ENCODE peak calls at places on chromosomes 13 and 19, in ten cellular contexts. D, G, S, J, U, A, F, T, Y and B are unnamed samples.

GRCh38 chr19:57587529-57587928 is 3.6 kb downstream of the ZIK1 start:
- DNase-seq in J (no peak), G (peak), Y (no peak), F (peak), A (no peak), T (no peak), S (no peak), D (no peak), U (no peak), B (no peak)

GRCh38 chr13:25659091-25659502 is 287.3 kb downstream of the ATP8A2 start:
- DNase-seq in D (no peak), F (peak), G (no peak), Y (peak), J (no peak), U (no peak), A (no peak), T (peak), S (no peak), B (no peak)

GRCh38 chr19:46069841-46070341 is 29.1 kb upstream of the IGFL4 start:
- DNase-seq in J (no peak), G (peak), T (peak), U (peak), A (no peak), Y (peak), S (no peak), D (no peak), F (peak), B (peak)

GRCh38 chr19:58356236-58356970 is 3.1 kb upstream of the A1BG start:
- DNase-seq in U (peak), F (no peak), Y (no peak), A (no peak), D (peak), G (peak), S (no peak), T (peak), J (no peak), B (no peak)

GRCh38 chr13:84400711-84401110 is 518.4 kb upstream of the SLITRK1 start:
- DNase-seq in Y (no peak), A (no peak), T (peak), G (peak), J (no peak), F (peak), S (no peak), U (no peak), D (no peak), B (no peak)

GRCh38 chr13:48221301-48222190 is 11.5 kb upstream of the ITM2B start:
- DNase-seq in G (no peak), J (no peak), D (no peak), A (no peak), F (no peak), Y (no peak), T (no peak), U (peak), S (peak), B (no peak)

GRCh38 chr13:79880820-79881219 is 399.9 kb downstream of the NDFIP2 start:
- DNase-seq in T (no peak), D (no peak), F (no peak), A (no peak), G (no peak), Y (no peak), S (no peak), J (no peak), U (no peak), B (no peak)

GRCh38 chr13:69551193-69551592 is 556.4 kb upstream of the ATXN8OS start:
- DNase-seq in D (no peak), J (no peak), S (no peak), U (no peak), F (no peak), A (no peak), G (no peak), T (no peak), Y (no peak), B (no peak)

GRCh38 chr19:58228584-58229254 is at the start of gene ZNF544:
- DNase-seq in G (peak), T (peak), J (peak), A (peak), S (peak), U (peak), F (peak), D (peak), Y (peak), B (peak)

GRCh38 chr19:5298502-5298901 is 42.1 kb downstream of the PTPRS start:
- DNase-seq in J (no peak), A (no peak), Y (no peak), G (no peak), T (no peak), F (peak), D (no peak), S (no peak), U (no peak), B (peak)

GRCh38 chr19:43470288-43470687 is 4.9 kb upstream of the LYPD3 start:
- DNase-seq in Y (no peak), J (no peak), S (no peak), G (peak), A (no peak), F (peak), D (peak), T (peak), U (no peak), B (peak)

GRCh38 chr19:1364070-1364719 is 19.5 kb upstream of the NDUFS7 start:
- DNase-seq in A (no peak), F (no peak), J (no peak), D (no peak), T (no peak), Y (no peak), G (peak), U (no peak), S (no peak), B (no peak)

GRCh38 chr13:113518080-113518803 is 27.7 kb upstream of the DCUN1D2 start:
- DNase-seq in U (no peak), G (no peak), D (no peak), A (no peak), T (no peak), F (no peak), S (no peak), Y (no peak), J (no peak), B (no peak)

GRCh38 chr13:48496796-48497195 is 36.1 kb downstream of the RCBTB2 start:
- DNase-seq in S (peak), G (no peak), A (no peak), F (no peak), D (peak), T (no peak), U (no peak), J (no peak), Y (no peak), B (no peak)

GRCh38 chr19:3733549-3734309 is 25.5 kb downstream of the TJP3 start:
- DNase-seq in Y (no peak), F (no peak), A (no peak), J (no peak), U (no peak), S (no peak), T (no peak), D (no peak), G (no peak), B (no peak)

GRCh38 chr19:38596057-38596981 is 21.4 kb downstream of the MAP4K1 start:
- DNase-seq in G (no peak), A (peak), J (no peak), F (peak), D (peak), T (no peak), Y (peak), U (peak), S (peak), B (peak)

GRCh38 chr13:94123543-94123942 is 355.9 kb downstream of the DCT start:
- DNase-seq in F (no peak), D (no peak), Y (no peak), T (no peak), J (no peak), U (no peak), G (no peak), A (no peak), S (no peak), B (no peak)

GRCh38 chr19:7722231-7722651 is 9.7 kb downstream of the CLEC4G start:
- DNase-seq in G (no peak), T (no peak), U (no peak), Y (no peak), A (peak), J (no peak), F (no peak), D (no peak), S (no peak), B (no peak)

GRCh38 chr19:54456423-54457373 is 6.9 kb downstream of the LENG9 start:
- DNase-seq in F (no peak), U (no peak), Y (peak), A (no peak), G (no peak), S (no peak), T (no peak), J (no peak), D (no peak), B (no peak)

GRCh38 chr13:113953561-113953960 is 20.3 kb downstream of the C13orf46 start:
- DNase-seq in A (no peak), Y (no peak), S (no peak), F (no peak), T (no peak), D (no peak), G (no peak), J (no peak), U (no peak), B (no peak)

GRCh38 chr13:80952158-80952557 is 611.2 kb upstream of the SPRY2 start:
- DNase-seq in J (no peak), D (no peak), T (no peak), S (no peak), A (no peak), F (no peak), Y (no peak), U (no peak), G (no peak), B (no peak)

GRCh38 chr19:6773323-6773931 is 919 bp downstream of the VAV1 start:
- DNase-seq in Y (no peak), T (no peak), F (no peak), U (no peak), D (peak), J (peak), G (no peak), A (no peak), S (peak), B (no peak)

GRCh38 chr19:46862974-46863632 is 2.3 kb downstream of the ARHGAP35 start:
- DNase-seq in D (peak), J (no peak), T (no peak), Y (no peak), U (no peak), G (no peak), S (no peak), A (no peak), F (no peak), B (no peak)

GRCh38 chr13:76654263-76654662 is 231.9 kb downstream of the KCTD12 start:
- DNase-seq in T (no peak), A (no peak), J (no peak), F (no peak), Y (no peak), D (no peak), U (no peak), G (no peak), S (no peak), B (no peak)

GRCh38 chr13:58151452-58151851 is 519.9 kb downstream of the PCDH17 start:
- DNase-seq in G (no peak), A (no peak), J (no peak), F (no peak), T (peak), Y (no peak), D (no peak), S (no peak), U (no peak), B (no peak)

GRCh38 chr13:41222259-41222852 is 28.0 kb upstream of the KBTBD7 start:
- DNase-seq in T (peak), D (peak), G (peak), A (peak), Y (peak), S (peak), F (peak), J (peak), U (peak), B (peak)

GRCh38 chr19:11405846-11406643 is 13.1 kb downstream of the RGL3 start:
- DNase-seq in D (peak), F (no peak), T (no peak), S (no peak), Y (no peak), U (no peak), G (no peak), J (no peak), A (peak), B (no peak)

GRCh38 chr19:50835785-50836542 is 2.6 kb upstream of the KLK15 start:
- DNase-seq in F (peak), G (peak), D (peak), J (peak), A (peak), U (peak), S (no peak), Y (peak), T (peak), B (peak)
- TF ChIP-seq CTCF in F (peak), G (no peak), D (peak), J (no peak), A (peak), U (peak), S (no peak), Y (no peak), T (no peak), B (no peak)

GRCh38 chr19:17406887-17407196 is 1.4 kb upstream of the BST2 start:
- DNase-seq in F (no peak), G (no peak), T (no peak), S (no peak), Y (no peak), U (no peak), J (peak), A (no peak), D (no peak), B (no peak)
- H2AFZ ChIP-seq in F (no peak), G (no peak), T (no peak), S (no peak), Y (no peak), U (no peak), J (no peak), A (no peak), D (no peak), B (no peak)

GRCh38 chr13:106533940-106534843 is 1.3 kb downstream of the EFNB2 start:
- DNase-seq in U (peak), A (peak), D (peak), S (no peak), F (peak), Y (peak), G (peak), J (no peak), T (peak), B (peak)
- TF ChIP-seq CTCF in U (no peak), A (no peak), D (no peak), S (no peak), F (no peak), Y (no peak), G (peak), J (no peak), T (no peak), B (no peak)

DNA sequence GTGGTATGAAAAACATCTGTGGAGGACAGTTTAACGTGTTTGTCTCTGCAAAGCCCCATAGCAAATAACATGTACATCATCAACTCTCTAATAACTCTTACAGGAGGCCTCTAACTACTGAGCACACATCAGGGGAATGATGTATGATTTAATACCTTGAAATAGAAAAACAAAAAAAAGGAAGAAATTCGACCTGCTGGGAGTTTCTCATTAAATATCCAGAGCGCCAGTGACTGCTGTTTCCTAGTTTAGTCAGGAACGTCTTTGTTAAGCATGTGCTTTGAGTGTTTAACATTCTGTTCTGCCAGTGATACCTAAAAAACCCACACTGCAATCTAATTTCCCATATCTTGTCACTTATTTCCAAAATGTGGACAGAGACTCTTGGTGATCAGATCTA is 235.4 kb downstream of the PCDH20 start:
- DNase-seq in T (no peak), U (no peak), S (no peak), J (no peak), D (peak), Y (no peak), G (no peak), F (no peak), A (no peak), B (no peak)
- H2AFZ ChIP-seq in T (no peak), U (no peak), S (no peak), J (no peak), D (peak), Y (no peak), G (no peak), F (no peak), A (peak), B (no peak)

GRCh38 chr13:44693156-44693826 is 117.2 kb upstream of the TSC22D1 start:
- DNase-seq in J (no peak), G (no peak), T (no peak), S (no peak), U (no peak), A (no peak), Y (no peak), D (no peak), F (no peak), B (no peak)

GRCh38 chr13:44694842-44695241 is 118.7 kb upstream of the TSC22D1 start:
- DNase-seq in A (no peak), T (no peak), S (no peak), J (no peak), Y (no peak), D (no peak), G (no peak), U (no peak), F (no peak), B (no peak)

GRCh38 chr13:44697058-44697457 is 120.9 kb upstream of the TSC22D1 start:
- DNase-seq in T (no peak), U (no peak), J (no peak), D (no peak), Y (no peak), S (no peak), A (no peak), G (no peak), F (no peak), B (no peak)

GRCh38 chr13:44695520-44695919 is 119.4 kb upstream of the TSC22D1 start:
- DNase-seq in J (no peak), G (no peak), T (no peak), F (no peak), U (no peak), S (no peak), A (no peak), D (no peak), Y (no peak), B (no peak)

DNA sequence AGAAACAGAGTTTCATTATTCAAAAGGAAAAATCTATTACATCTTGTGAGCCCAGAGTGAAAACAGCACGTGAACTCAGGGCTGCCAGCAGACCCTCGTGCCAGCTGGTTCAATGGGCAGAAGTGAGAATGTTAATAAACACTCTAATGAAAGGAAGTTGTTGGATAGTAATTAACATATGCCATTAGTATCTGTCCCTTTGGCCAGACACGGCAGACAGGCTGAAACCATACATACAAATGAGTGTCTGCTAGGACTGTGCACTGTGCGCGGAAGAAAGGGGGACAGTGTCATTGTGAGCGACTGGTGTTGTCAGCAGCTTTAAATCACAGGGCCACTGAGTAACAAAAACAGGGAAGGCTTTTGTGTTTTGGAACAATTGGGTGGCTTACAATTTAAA is 121.9 kb upstream of the TSC22D1 start:
- DNase-seq in S (no peak), U (no peak), G (no peak), J (no peak), A (peak), F (no peak), Y (no peak), T (no peak), D (no peak), B (no peak)
- TF ChIP-seq CTCF in S (no peak), U (no peak), G (no peak), J (no peak), A (no peak), F (no peak), Y (no peak), T (no peak), D (no peak), B (no peak)

DNA sequence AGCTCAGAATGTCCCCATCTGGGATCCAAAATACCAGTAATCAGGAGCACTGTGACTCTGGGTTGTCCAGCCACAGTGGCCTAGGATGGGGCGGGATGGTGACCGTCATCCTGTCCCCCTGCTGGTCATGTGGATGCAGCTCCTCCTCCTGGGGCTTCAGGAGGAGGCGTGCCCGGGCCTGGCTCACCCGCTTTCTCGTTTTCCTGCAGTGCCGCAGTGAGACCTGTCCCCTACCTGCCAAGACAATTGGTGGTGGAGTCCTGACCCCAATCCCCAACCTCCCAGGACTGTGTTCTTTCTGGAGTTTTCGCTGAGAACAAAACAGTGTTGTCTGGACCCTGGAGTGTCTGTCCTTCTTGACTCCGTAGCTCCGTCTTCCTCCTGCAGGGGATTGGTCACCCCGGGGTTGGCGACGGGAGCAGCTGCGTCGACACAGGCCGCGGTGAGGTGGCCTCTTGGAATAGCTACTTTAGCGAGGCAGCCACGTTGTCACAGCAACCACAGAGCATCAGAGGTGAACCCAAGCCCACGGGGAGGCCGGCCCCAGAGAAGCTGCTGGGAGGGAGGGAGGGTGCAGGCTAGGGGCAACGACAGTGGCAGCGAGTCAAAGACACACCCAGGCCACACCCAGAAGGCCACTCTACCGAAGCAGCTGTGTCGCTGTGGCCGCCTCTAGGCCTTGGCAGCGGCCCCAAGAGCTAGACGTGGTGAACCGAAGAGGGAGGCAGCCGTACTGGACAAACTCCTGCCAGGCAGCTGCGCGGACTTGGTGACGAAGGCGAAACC is 10.1 kb upstream of the EMC10 start:
- DNase-seq in A (peak), G (no peak), U (no peak), D (peak), Y (peak), S (no peak), F (peak), J (no peak), T (no peak), B (peak)
- H2AFZ ChIP-seq in A (peak), G (no peak), U (no peak), D (no peak), Y (no peak), S (no peak), F (no peak), J (no peak), T (no peak), B (no peak)

DNA sequence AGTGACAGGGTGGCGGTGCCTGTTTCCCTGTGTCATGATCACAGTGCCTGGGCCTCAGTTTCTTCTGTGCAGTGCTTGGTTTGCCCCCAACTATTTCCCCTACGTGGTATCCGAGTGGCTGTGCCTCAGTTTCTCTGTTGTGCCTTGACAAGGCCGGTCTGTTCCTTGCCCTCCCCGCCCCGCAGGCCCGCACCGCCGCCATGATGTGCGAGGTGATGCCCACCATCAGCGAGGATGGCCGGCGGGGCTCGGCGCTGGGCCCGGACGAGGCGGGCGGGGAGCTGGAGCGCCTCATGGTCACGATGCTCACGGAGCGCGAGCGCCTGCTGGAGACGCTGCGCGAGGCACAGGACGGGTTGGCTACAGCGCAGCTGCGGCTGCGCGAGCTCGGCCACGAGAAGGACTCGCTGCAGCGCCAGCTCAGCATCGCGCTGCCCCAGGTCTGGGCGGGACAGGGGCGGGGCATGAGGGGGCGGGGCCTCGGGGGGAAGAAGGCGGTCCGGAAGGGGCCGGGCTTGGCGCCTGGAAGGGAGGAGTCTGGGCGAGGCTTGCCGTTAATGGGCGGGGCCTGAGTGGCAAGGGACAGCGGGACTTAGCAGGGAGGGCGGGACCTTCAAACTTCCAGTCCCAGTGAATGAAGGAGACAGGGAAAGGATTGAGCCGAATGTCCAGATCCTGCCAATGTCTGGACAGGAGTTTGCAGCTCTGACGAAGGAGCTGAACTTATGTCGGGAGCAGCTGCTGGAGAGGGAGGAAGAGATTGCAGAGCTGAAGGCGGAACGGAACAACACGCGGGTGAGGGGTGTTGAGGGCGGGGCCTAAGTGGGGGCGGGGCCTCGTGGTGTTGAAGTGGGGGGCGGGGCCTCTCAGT is 8.6 kb downstream of the PPFIA3 start:
- DNase-seq in Y (peak), D (peak), A (peak), J (peak), S (peak), T (peak), G (peak), F (peak), U (peak), B (peak)
- TF ChIP-seq CTCF in Y (no peak), D (no peak), A (peak), J (no peak), S (peak), T (peak), G (peak), F (no peak), U (peak), B (no peak)

GRCh38 chr13:97723655-97724054 is 229.8 kb upstream of the IPO5 start:
- DNase-seq in T (no peak), A (no peak), U (no peak), S (no peak), Y (no peak), J (no peak), D (no peak), G (no peak), F (no peak), B (no peak)
- H2AFZ ChIP-seq in T (no peak), A (peak), U (no peak), S (no peak), Y (no peak), J (no peak), D (no peak), G (no peak), F (no peak), B (no peak)

GRCh38 chr13:21676611-21677021 is 5.7 kb downstream of the FGF9 start:
- DNase-seq in G (no peak), Y (peak), F (no peak), S (no peak), D (peak), J (peak), U (no peak), T (no peak), A (peak), B (no peak)
- TF ChIP-seq CTCF in G (no peak), Y (peak), F (no peak), S (peak), D (peak), J (peak), U (no peak), T (peak), A (peak), B (no peak)